ENCODE peak calls at places on chromosome 7, in four cellular contexts. F is NCI-H1417 treated with DMSO at 0.1 percent for 48 hours, O is AG04449, I is choroid plexus epithelial cell. S is an unnamed sample.

GRCh38 chr7:29989257-29989995 is at the start of gene SCRN1:
- DNase-seq in F (no peak), O (no peak), I (peak), S (peak)

GRCh38 chr7:73969991-73970390 is 58.0 kb upstream of the ELN start:
- DNase-seq in F (no peak), I (no peak), O (no peak), S (no peak)

GRCh38 chr7:105199372-105199771 is 185.4 kb downstream of the KMT2E start:
- DNase-seq in F (no peak), O (no peak), I (no peak), S (no peak)

GRCh38 chr7:149171894-149172533 is 23.3 kb upstream of the ZNF282 start:
- DNase-seq in I (peak), O (no peak), F (no peak), S (peak)

GRCh38 chr7:94908204-94909022 is 1.0 kb downstream of the PPP1R9A start:
- DNase-seq in F (peak), O (no peak), I (peak), S (peak)

GRCh38 chr7:861222-861621 is 15.1 kb upstream of the GET4 start:
- DNase-seq in O (no peak), F (no peak), I (no peak), S (no peak)

GRCh38 chr7:55912748-55913158 is 25.5 kb downstream of the ZNF713 start:
- DNase-seq in I (peak), O (no peak), F (no peak), S (peak)

GRCh38 chr7:107469836-107470416 is at the start of gene GPR22:
- DNase-seq in I (no peak), O (no peak), F (no peak), S (no peak)

GRCh38 chr7:142405122-142405765 is 147.4 kb upstream of the PRSS58 start:
- DNase-seq in F (no peak), I (no peak), O (peak), S (peak)

GRCh38 chr7:95687759-95688343 is 84.5 kb upstream of the DYNC1I1 start:
- DNase-seq in F (peak), I (peak), O (no peak), S (peak)

GRCh38 chr7:6172331-6173295 is 99.8 kb downstream of the CYTH3 start:
- DNase-seq in O (no peak), F (no peak), I (no peak), S (no peak)

GRCh38 chr7:57404967-57405421 is 45.0 kb upstream of the ZNF716 start:
- DNase-seq in I (no peak), F (no peak), O (no peak), S (no peak)

GRCh38 chr7:142717453-142717852 is 31.8 kb upstream of the PRSS1 start:
- DNase-seq in O (no peak), I (no peak), F (no peak), S (no peak)

GRCh38 chr7:94509264-94509878 is at the start of gene CASD1:
- DNase-seq in F (no peak), I (peak), O (no peak), S (peak)

GRCh38 chr7:102412548-102412947 is 16.4 kb downstream of the PRKRIP1 start:
- DNase-seq in O (no peak), F (no peak), I (peak), S (peak)